ENCODE peak calls at places on chromosomes 1 and 21, in seven cellular contexts. P is tibial artery; L is fibroblast of villous mesenchyme; K is anterior cingulate cortex; R is SK-N-SH; Q is stimulated activated CD8-positive, alpha-beta memory T cell treated with anti-CD3 and anti-CD28 coated beads, Interleukin-12 subunit alpha, Interleukin-12 subunit beta, amount 100 ng/mL, for 4 hours; Y is HuH-7. E is an unnamed sample.

GRCh38 chr1:238223067-238223640 is 332.4 kb upstream of the ZP4 start:
- DNase-seq in P (no peak), L (no peak), K (no peak), R (no peak), Q (no peak), Y (no peak), E (no peak)

GRCh38 chr1:32014199-32014936 is 700 bp downstream of the KHDRBS1 start:
- DNase-seq in P (peak; percentile 55), L (peak; percentile 56), K (peak; percentile 57), R (peak; percentile 69), Q (peak; percentile 19), Y (peak; percentile 29), E (no peak)

GRCh38 chr1:157782946-157783345 is 6.0 kb upstream of the FCRL2 start:
- DNase-seq in P (no peak), L (no peak), K (no peak), R (no peak), Q (no peak), Y (no peak), E (no peak)

GRCh38 chr1:234607091-234608025 is 2.6 kb downstream of the IRF2BP2 start:
- DNase-seq in P (no peak), L (peak; percentile 59), K (peak; percentile 36), R (no peak), Q (no peak), Y (no peak), E (no peak)

GRCh38 chr1:103790172-103790571 is 40.5 kb downstream of the AMY1C start:
- DNase-seq in P (no peak), L (no peak), K (no peak), R (no peak), Q (no peak), Y (no peak), E (no peak)

GRCh38 chr1:160834945-160835565 is 27.6 kb downstream of the CD244 start:
- DNase-seq in P (no peak), L (peak; percentile 54), K (no peak), R (peak; percentile 23), Q (no peak), Y (peak; percentile 36), E (no peak)

GRCh38 chr21:43362928-43363314 is 64.0 kb downstream of the SIK1 start:
- DNase-seq in P (no peak), L (no peak), K (no peak), R (no peak), Q (no peak), Y (no peak), E (peak; percentile 42)

GRCh38 chr1:8951246-8951645 is 5.6 kb downstream of the CA6 start:
- DNase-seq in P (no peak), L (no peak), K (no peak), R (no peak), Q (no peak), Y (no peak), E (no peak)

GRCh38 chr1:29972664-29973063 is 736.3 kb downstream of the PTPRU start:
- DNase-seq in P (no peak), L (no peak), K (no peak), R (no peak), Q (no peak), Y (no peak), E (no peak)

GRCh38 chr1:31605908-31606427 is 11.5 kb upstream of the HCRTR1 start:
- DNase-seq in P (no peak), L (peak; percentile 31), K (no peak), R (no peak), Q (no peak), Y (no peak), E (no peak)

GRCh38 chr21:33546076-33546475 is 3.2 kb downstream of the SON start:
- DNase-seq in P (no peak), L (no peak), K (no peak), R (no peak), Q (no peak), Y (no peak), E (no peak)

GRCh38 chr1:8158995-8159394 is 132.9 kb upstream of the ERRFI1 start:
- DNase-seq in P (no peak), L (no peak), K (no peak), R (no peak), Q (no peak), Y (no peak), E (no peak)

E was measured in astrocyte of the cerebellum.